ENCODE peak calls at places on chromosomes 5 and 9, in seven cellular contexts. E, N, B, O, Y, V and F are unnamed samples.

GRCh38 chr5:34895641-34896419 is 19.5 kb downstream of the RAD1 start:
- DNase-seq in E (no peak), N (no peak), B (no peak), O (no peak), Y (no peak), V (no peak), F (no peak)

GRCh38 chr9:131673531-131673930 is 66.3 kb downstream of the RAPGEF1 start:
- DNase-seq in E (no peak), N (no peak), B (no peak), O (no peak), Y (no peak), V (no peak), F (no peak)

GRCh38 chr5:163496286-163496685 is 9.1 kb upstream of the MAT2B start:
- DNase-seq in E (no peak), N (no peak), B (no peak), O (no peak), Y (no peak), V (no peak), F (no peak)

GRCh38 chr9:93131599-93132286 is 2.3 kb downstream of the NINJ1 start:
- DNase-seq in E (no peak), N (no peak), B (no peak), O (no peak), Y (no peak), V (no peak), F (no peak)

GRCh38 chr9:68887232-68887631 is 126.7 kb downstream of the PRKACG start:
- DNase-seq in E (no peak), N (no peak), B (no peak), O (no peak), Y (no peak), V (no peak), F (no peak)

GRCh38 chr5:115818821-115819220 is 2.4 kb upstream of the CDO1 start:
- DNase-seq in E (no peak), N (no peak), B (peak), O (no peak), Y (no peak), V (no peak), F (no peak)

GRCh38 chr5:22088517-22088916 is 764.6 kb downstream of the CDH12 start:
- DNase-seq in E (no peak), N (no peak), B (no peak), O (no peak), Y (no peak), V (no peak), F (no peak)

GRCh38 chr9:108618906-108619550 is 236.8 kb downstream of the ACTL7B start:
- DNase-seq in E (no peak), N (peak), B (no peak), O (no peak), Y (no peak), V (no peak), F (no peak)

GRCh38 chr9:133050142-133050541 is 11.6 kb upstream of the CEL start:
- DNase-seq in E (no peak), N (no peak), B (peak), O (no peak), Y (no peak), V (no peak), F (no peak)

GRCh38 chr9:112166176-112167140 is 8.6 kb downstream of the SUSD1 start:
- DNase-seq in E (no peak), N (peak), B (no peak), O (no peak), Y (no peak), V (no peak), F (no peak)

GRCh38 chr9:136100700-136101614 is 5.9 kb upstream of the NACC2 start:
- DNase-seq in E (no peak), N (peak), B (no peak), O (no peak), Y (no peak), V (no peak), F (no peak)

GRCh38 chr9:92671323-92671722 is 1.4 kb upstream of the IPPK start:
- DNase-seq in E (no peak), N (peak), B (no peak), O (no peak), Y (no peak), V (no peak), F (no peak)

GRCh38 chr9:91161465-91162275 is 200.0 kb downstream of the AUH start:
- DNase-seq in E (no peak), N (no peak), B (no peak), O (no peak), Y (no peak), V (no peak), F (no peak)

GRCh38 chr5:115033861-115034260 is 135.8 kb downstream of the TRIM36 start:
- DNase-seq in E (no peak), N (no peak), B (peak), O (no peak), Y (no peak), V (no peak), F (no peak)

GRCh38 chr5:55146543-55147151 is 13.3 kb upstream of the GPX8 start:
- DNase-seq in E (peak), N (peak), B (peak), O (peak), Y (peak), V (peak), F (peak)